ENCODE peak calls at places on chromosomes 3 and 15, in five cellular contexts. One of them, this sample, is unnamed.

GRCh38 chr3:133277813-133278212 is 122.0 kb upstream of the BFSP2 start:
- DNase-seq in AG04450: no peak
- DNase-seq in ELF-1: no peak
- DNase-seq in cardiac septum: no peak
- DNase-seq in G401: no peak
- DNase-seq in this sample: no peak

GRCh38 chr15:101185336-101185735 is 66.5 kb downstream of the CHSY1 start:
- DNase-seq in AG04450: no peak
- DNase-seq in cardiac septum: no peak
- DNase-seq in ELF-1: no peak
- DNase-seq in G401: no peak
- DNase-seq in this sample: no peak

GRCh38 chr3:52777959-52778805 is 783 bp downstream of the ITIH1 start:
- DNase-seq in AG04450: no peak
- DNase-seq in G401: no peak
- DNase-seq in cardiac septum: peak; percentile 60
- DNase-seq in ELF-1: no peak
- DNase-seq in this sample: no peak

GRCh38 chr15:59276225-59277178 is 69.9 kb downstream of the LDHAL6B start:
- DNase-seq in ELF-1: peak; percentile 70
- DNase-seq in AG04450: no peak
- DNase-seq in cardiac septum: no peak
- DNase-seq in G401: no peak
- DNase-seq in this sample: no peak

GRCh38 chr3:124514681-124515080 is 215.6 kb upstream of the UMPS start:
- DNase-seq in G401: no peak
- DNase-seq in cardiac septum: no peak
- DNase-seq in AG04450: no peak
- DNase-seq in ELF-1: no peak
- DNase-seq in this sample: no peak

GRCh38 chr3:70914889-70915288 is 602.5 kb upstream of the MDFIC2 start:
- DNase-seq in ELF-1: no peak
- DNase-seq in G401: no peak
- DNase-seq in cardiac septum: no peak
- DNase-seq in AG04450: no peak
- DNase-seq in this sample: no peak

GRCh38 chr3:9168230-9168629 is 81.2 kb downstream of the SRGAP3 start:
- DNase-seq in ELF-1: peak; percentile 88
- DNase-seq in AG04450: no peak
- DNase-seq in cardiac septum: no peak
- DNase-seq in G401: no peak
- DNase-seq in this sample: no peak

GRCh38 chr3:43180027-43180426 is 74.1 kb upstream of the POMGNT2 start:
- DNase-seq in G401: no peak
- DNase-seq in cardiac septum: peak; percentile 75
- DNase-seq in AG04450: peak; percentile 73
- DNase-seq in ELF-1: no peak
- DNase-seq in this sample: no peak

GRCh38 chr3:113233497-113233896 is 22.1 kb downstream of the BOC start:
- DNase-seq in G401: no peak
- DNase-seq in cardiac septum: no peak
- DNase-seq in ELF-1: no peak
- DNase-seq in AG04450: no peak
- DNase-seq in this sample: no peak

GRCh38 chr3:53269888-53270880 is 14.4 kb upstream of the TKT start:
- DNase-seq in ELF-1: peak; percentile 100
- DNase-seq in G401: peak; percentile 65
- DNase-seq in cardiac septum: peak; percentile 93
- DNase-seq in AG04450: peak; percentile 89
- DNase-seq in this sample: peak; percentile 92

GRCh38 chr3:172100482-172100881 is 61.1 kb downstream of the FNDC3B start:
- DNase-seq in AG04450: no peak
- DNase-seq in cardiac septum: no peak
- DNase-seq in G401: no peak
- DNase-seq in ELF-1: no peak
- DNase-seq in this sample: no peak

GRCh38 chr3:173257797-173258196 is 116.8 kb upstream of the SPATA16 start:
- DNase-seq in AG04450: no peak
- DNase-seq in G401: no peak
- DNase-seq in ELF-1: no peak
- DNase-seq in cardiac septum: no peak
- DNase-seq in this sample: no peak

GRCh38 chr15:99928429-99928981 is 195.3 kb upstream of the LYSMD4 start:
- DNase-seq in ELF-1: peak; percentile 74
- DNase-seq in cardiac septum: peak; percentile 92
- DNase-seq in AG04450: peak; percentile 18
- DNase-seq in G401: peak; percentile 79
- DNase-seq in this sample: no peak

GRCh38 chr3:60073942-60074341 is 1024.1 kb upstream of the CFAP20DC start:
- DNase-seq in ELF-1: no peak
- DNase-seq in cardiac septum: no peak
- DNase-seq in G401: no peak
- DNase-seq in AG04450: no peak
- DNase-seq in this sample: no peak

GRCh38 chr3:42701371-42702065 is 1.1 kb downstream of the HHATL start:
- DNase-seq in cardiac septum: peak; percentile 90
- DNase-seq in ELF-1: peak; percentile 87
- DNase-seq in G401: peak; percentile 65
- DNase-seq in AG04450: no peak
- DNase-seq in this sample: no peak

GRCh38 chr3:72152551-72153476 is 367.9 kb upstream of the PROK2 start:
- DNase-seq in AG04450: peak; percentile 29
- DNase-seq in ELF-1: no peak
- DNase-seq in G401: peak; percentile 80
- DNase-seq in cardiac septum: no peak
- DNase-seq in this sample: no peak

GRCh38 chr3:129030611-129031010 is 29.5 kb downstream of the EFCC1 start:
- DNase-seq in AG04450: no peak
- DNase-seq in G401: no peak
- DNase-seq in ELF-1: no peak
- DNase-seq in cardiac septum: no peak
- DNase-seq in this sample: no peak

GRCh38 chr3:158660711-158661110 is 11.7 kb downstream of the LXN start:
- DNase-seq in AG04450: no peak
- DNase-seq in cardiac septum: no peak
- DNase-seq in G401: no peak
- DNase-seq in ELF-1: no peak
- DNase-seq in this sample: no peak

GRCh38 chr3:35832140-35832571 is 192.8 kb downstream of the ARPP21 start:
- DNase-seq in G401: no peak
- DNase-seq in ELF-1: no peak
- DNase-seq in AG04450: no peak
- DNase-seq in cardiac septum: no peak
- DNase-seq in this sample: no peak

GRCh38 chr15:95041297-95041696 is 809.9 kb downstream of the MCTP2 start:
- DNase-seq in G401: no peak
- DNase-seq in AG04450: no peak
- DNase-seq in ELF-1: no peak
- DNase-seq in cardiac septum: no peak
- DNase-seq in this sample: no peak

GRCh38 chr3:56357266-56357665 is 111.0 kb downstream of the ERC2 start:
- DNase-seq in G401: no peak
- DNase-seq in cardiac septum: no peak
- DNase-seq in ELF-1: peak; percentile 16
- DNase-seq in AG04450: no peak
- DNase-seq in this sample: peak; percentile 75

GRCh38 chr3:193771011-193771697 is 178.1 kb downstream of the OPA1 start:
- DNase-seq in AG04450: no peak
- DNase-seq in G401: no peak
- DNase-seq in cardiac septum: no peak
- DNase-seq in ELF-1: no peak
- DNase-seq in this sample: no peak

GRCh38 chr3:11435420-11435819 is 163.2 kb downstream of the ATG7 start:
- DNase-seq in ELF-1: no peak
- DNase-seq in AG04450: no peak
- DNase-seq in cardiac septum: no peak
- DNase-seq in G401: no peak
- DNase-seq in this sample: no peak

GRCh38 chr3:55485208-55485791 is 1.8 kb downstream of the WNT5A start:
- DNase-seq in ELF-1: peak; percentile 82
- DNase-seq in AG04450: no peak
- DNase-seq in G401: peak; percentile 72
- DNase-seq in cardiac septum: peak; percentile 85
- DNase-seq in this sample: no peak

GRCh38 chr3:184234224-184234623 is 4.8 kb downstream of the VWA5B2 start:
- DNase-seq in G401: peak; percentile 91
- DNase-seq in ELF-1: no peak
- DNase-seq in AG04450: peak; percentile 38
- DNase-seq in cardiac septum: no peak
- DNase-seq in this sample: peak; percentile 57

GRCh38 chr3:128368626-128369025 is 98.1 kb downstream of the DNAJB8 start:
- DNase-seq in AG04450: no peak
- DNase-seq in cardiac septum: no peak
- DNase-seq in ELF-1: no peak
- DNase-seq in G401: no peak
- DNase-seq in this sample: no peak

GRCh38 chr3:73623996-73624362 is 762 bp downstream of the PDZRN3 start:
- DNase-seq in AG04450: no peak
- DNase-seq in cardiac septum: no peak
- DNase-seq in G401: no peak
- DNase-seq in ELF-1: peak; percentile 82
- DNase-seq in this sample: no peak

GRCh38 chr3:192545346-192545745 is 182.0 kb downstream of the FGF12 start:
- DNase-seq in G401: no peak
- DNase-seq in cardiac septum: no peak
- DNase-seq in AG04450: no peak
- DNase-seq in ELF-1: no peak
- DNase-seq in this sample: no peak

GRCh38 chr15:69815793-69816192 is 281.9 kb downstream of the TLE3 start:
- DNase-seq in ELF-1: no peak
- DNase-seq in AG04450: no peak
- DNase-seq in cardiac septum: no peak
- DNase-seq in G401: no peak
- DNase-seq in this sample: no peak

GRCh38 chr15:56468271-56468912 is 3.5 kb upstream of the MNS1 start:
- DNase-seq in ELF-1: no peak
- DNase-seq in cardiac septum: no peak
- DNase-seq in AG04450: no peak
- DNase-seq in G401: no peak
- DNase-seq in this sample: no peak

GRCh38 chr3:36709281-36709680 is 55.1 kb downstream of the DCLK3 start:
- DNase-seq in AG04450: no peak
- DNase-seq in G401: no peak
- DNase-seq in cardiac septum: no peak
- DNase-seq in ELF-1: no peak
- DNase-seq in this sample: no peak